ENCODE peak calls at places on chromosomes 1 and 21, in four cellular contexts. One of them, this sample, is unnamed.

GRCh38 chr1:107479865-107480264 is 339.0 kb downstream of the NTNG1 start:
- DNase-seq in NCI-H1694 treated with DMSO at 0.1 percent for 48 hours: no peak
- DNase-seq in HEK293T: no peak
- DNase-seq in lower leg skin: no peak
- DNase-seq in this sample: no peak

GRCh38 chr1:106290805-106291537 is 765.5 kb upstream of the PRMT6 start:
- DNase-seq in lower leg skin: no peak
- DNase-seq in HEK293T: no peak
- DNase-seq in NCI-H1694 treated with DMSO at 0.1 percent for 48 hours: peak
- DNase-seq in this sample: no peak

GRCh38 chr1:30744060-30744756 is 13.4 kb downstream of the LAPTM5 start:
- DNase-seq in lower leg skin: no peak
- DNase-seq in HEK293T: no peak
- DNase-seq in NCI-H1694 treated with DMSO at 0.1 percent for 48 hours: no peak
- DNase-seq in this sample: no peak

GRCh38 chr1:9322845-9323244 is 30.2 kb downstream of the SPSB1 start:
- DNase-seq in HEK293T: no peak
- DNase-seq in lower leg skin: no peak
- DNase-seq in NCI-H1694 treated with DMSO at 0.1 percent for 48 hours: no peak
- DNase-seq in this sample: no peak

GRCh38 chr1:89273324-89273778 is 691 bp upstream of the GBP5 start:
- DNase-seq in HEK293T: no peak
- DNase-seq in lower leg skin: no peak
- DNase-seq in NCI-H1694 treated with DMSO at 0.1 percent for 48 hours: no peak
- DNase-seq in this sample: no peak

GRCh38 chr1:197776348-197777082 is 1.2 kb upstream of the DENND1B start:
- DNase-seq in NCI-H1694 treated with DMSO at 0.1 percent for 48 hours: no peak
- DNase-seq in lower leg skin: no peak
- DNase-seq in HEK293T: no peak
- DNase-seq in this sample: no peak

GRCh38 chr1:221239911-221240310 is 360.7 kb downstream of the HLX start:
- DNase-seq in NCI-H1694 treated with DMSO at 0.1 percent for 48 hours: no peak
- DNase-seq in HEK293T: no peak
- DNase-seq in lower leg skin: no peak
- DNase-seq in this sample: peak

GRCh38 chr1:30778156-30778978 is 20.8 kb upstream of the LAPTM5 start:
- DNase-seq in lower leg skin: no peak
- DNase-seq in HEK293T: peak
- DNase-seq in NCI-H1694 treated with DMSO at 0.1 percent for 48 hours: peak
- DNase-seq in this sample: peak

GRCh38 chr1:206029484-206029883 is 5.8 kb upstream of the CTSE start:
- DNase-seq in lower leg skin: no peak
- DNase-seq in NCI-H1694 treated with DMSO at 0.1 percent for 48 hours: no peak
- DNase-seq in HEK293T: no peak
- DNase-seq in this sample: peak

GRCh38 chr1:41360074-41361027 is 883 bp upstream of the FOXO6 start:
- DNase-seq in NCI-H1694 treated with DMSO at 0.1 percent for 48 hours: no peak
- DNase-seq in HEK293T: no peak
- DNase-seq in lower leg skin: peak
- DNase-seq in this sample: no peak

GRCh38 chr1:203572134-203572625 is 54.5 kb upstream of the ATP2B4 start:
- DNase-seq in HEK293T: no peak
- DNase-seq in lower leg skin: no peak
- DNase-seq in NCI-H1694 treated with DMSO at 0.1 percent for 48 hours: no peak
- DNase-seq in this sample: no peak

GRCh38 chr1:230212405-230212936 is 145.4 kb downstream of the GALNT2 start:
- DNase-seq in NCI-H1694 treated with DMSO at 0.1 percent for 48 hours: no peak
- DNase-seq in lower leg skin: peak
- DNase-seq in HEK293T: no peak
- DNase-seq in this sample: no peak

GRCh38 chr1:155192346-155193274 is 15.1 kb downstream of the THBS3 start:
- DNase-seq in lower leg skin: no peak
- DNase-seq in NCI-H1694 treated with DMSO at 0.1 percent for 48 hours: no peak
- DNase-seq in HEK293T: no peak
- DNase-seq in this sample: peak

GRCh38 chr21:36550761-36551160 is 70.8 kb upstream of the CLDN14 start:
- DNase-seq in lower leg skin: no peak
- DNase-seq in HEK293T: no peak
- DNase-seq in NCI-H1694 treated with DMSO at 0.1 percent for 48 hours: no peak
- DNase-seq in this sample: no peak

GRCh38 chr1:211480941-211481545 is 10.9 kb downstream of the RD3 start:
- DNase-seq in NCI-H1694 treated with DMSO at 0.1 percent for 48 hours: no peak
- DNase-seq in lower leg skin: peak
- DNase-seq in HEK293T: no peak
- DNase-seq in this sample: no peak

GRCh38 chr1:151668090-151668489 is 48.5 kb downstream of the CELF3 start:
- DNase-seq in lower leg skin: no peak
- DNase-seq in NCI-H1694 treated with DMSO at 0.1 percent for 48 hours: no peak
- DNase-seq in HEK293T: no peak
- DNase-seq in this sample: no peak

GRCh38 chr1:155026588-155026987 is 7.0 kb downstream of the DCST2 start:
- DNase-seq in NCI-H1694 treated with DMSO at 0.1 percent for 48 hours: no peak
- DNase-seq in lower leg skin: no peak
- DNase-seq in HEK293T: no peak
- DNase-seq in this sample: no peak

GRCh38 chr1:47705517-47706130 is 267.8 kb downstream of the FOXD2 start:
- DNase-seq in NCI-H1694 treated with DMSO at 0.1 percent for 48 hours: peak
- DNase-seq in HEK293T: no peak
- DNase-seq in lower leg skin: no peak
- DNase-seq in this sample: peak

GRCh38 chr1:152954436-152954835 is 7.4 kb downstream of the SPRR5 start:
- DNase-seq in NCI-H1694 treated with DMSO at 0.1 percent for 48 hours: no peak
- DNase-seq in HEK293T: no peak
- DNase-seq in lower leg skin: peak
- DNase-seq in this sample: no peak

GRCh38 chr1:152899027-152899426 is 9.3 kb upstream of the IVL start:
- DNase-seq in lower leg skin: peak
- DNase-seq in NCI-H1694 treated with DMSO at 0.1 percent for 48 hours: no peak
- DNase-seq in HEK293T: no peak
- DNase-seq in this sample: no peak

GRCh38 chr1:198734323-198735008 is 95.6 kb downstream of the PTPRC start:
- DNase-seq in lower leg skin: no peak
- DNase-seq in NCI-H1694 treated with DMSO at 0.1 percent for 48 hours: no peak
- DNase-seq in HEK293T: no peak
- DNase-seq in this sample: no peak

GRCh38 chr1:52636701-52637695 is 4.0 kb downstream of the SHISAL2A start:
- DNase-seq in HEK293T: no peak
- DNase-seq in lower leg skin: peak
- DNase-seq in NCI-H1694 treated with DMSO at 0.1 percent for 48 hours: no peak
- DNase-seq in this sample: no peak

GRCh38 chr1:159122005-159122621 is 45.5 kb upstream of the AIM2 start:
- DNase-seq in NCI-H1694 treated with DMSO at 0.1 percent for 48 hours: no peak
- DNase-seq in HEK293T: no peak
- DNase-seq in lower leg skin: no peak
- DNase-seq in this sample: no peak

GRCh38 chr1:39214998-39215873 is 10.7 kb downstream of the MACF1 start:
- DNase-seq in lower leg skin: no peak
- DNase-seq in NCI-H1694 treated with DMSO at 0.1 percent for 48 hours: no peak
- DNase-seq in HEK293T: no peak
- DNase-seq in this sample: no peak

GRCh38 chr1:118984086-118984989 is 3.8 kb downstream of the TBX15 start:
- DNase-seq in lower leg skin: peak
- DNase-seq in NCI-H1694 treated with DMSO at 0.1 percent for 48 hours: no peak
- DNase-seq in HEK293T: no peak
- DNase-seq in this sample: no peak

GRCh38 chr1:245197911-245198379 is 43.2 kb downstream of the KIF26B start:
- DNase-seq in NCI-H1694 treated with DMSO at 0.1 percent for 48 hours: no peak
- DNase-seq in lower leg skin: no peak
- DNase-seq in HEK293T: no peak
- DNase-seq in this sample: no peak